ENCODE peak calls at places on chromosomes 2 and 18, in four cellular contexts. I is HepG2, W is WTC11, X is GM12878. V is an unnamed sample.
A peak's percentile ranks its signal among the peaks of the same experiment; 100 is the strongest.

GRCh38 chr2:10285578-10286198 is 17.0 kb upstream of the HPCAL1 start:
- DNase-seq in X (no peak), I (peak; percentile 77), W (no peak), V (no peak)

GRCh38 chr2:54597153-54597827 is 126.2 kb upstream of the EML6 start:
- DNase-seq in W (no peak), X (no peak), I (no peak), V (no peak)

GRCh38 chr2:202660796-202661195 is 26.0 kb downstream of the FAM117B start:
- DNase-seq in I (no peak), W (no peak), X (no peak), V (no peak)

GRCh38 chr2:12828932-12829331 is 112.2 kb downstream of the TRIB2 start:
- DNase-seq in X (no peak), W (no peak), I (no peak), V (no peak)

GRCh38 chr18:58603365-58604067 is 25.4 kb downstream of the ALPK2 start:
- DNase-seq in I (no peak), W (no peak), X (no peak), V (no peak)

GRCh38 chr2:209189893-209190292 is 234.0 kb upstream of the MAP2 start:
- DNase-seq in W (no peak), I (no peak), X (no peak), V (no peak)

GRCh38 chr2:150994041-150994440 is 267.6 kb downstream of the RBM43 start:
- DNase-seq in W (no peak), X (no peak), I (no peak), V (no peak)

GRCh38 chr2:74261204-74261864 is 62.9 kb downstream of the MTHFD2 start:
- DNase-seq in X (no peak), W (peak; percentile 76), I (peak; percentile 67), V (no peak)

GRCh38 chr2:75539955-75540716 is 20.6 kb downstream of the EVA1A start:
- DNase-seq in W (no peak), X (no peak), I (no peak), V (no peak)

GRCh38 chr2:15198051-15198450 is 363.1 kb downstream of the NBAS start:
- DNase-seq in I (no peak), W (no peak), X (no peak), V (no peak)

GRCh38 chr18:48851563-48851962 is 99.2 kb downstream of the SMAD7 start:
- DNase-seq in I (no peak), W (no peak), X (no peak), V (no peak)

GRCh38 chr2:109611467-109612095 is 2.2 kb downstream of the SEPTIN10 start:
- DNase-seq in W (no peak), X (no peak), I (peak; percentile 35), V (no peak)

GRCh38 chr2:190882831-190883582 is 2.4 kb downstream of the GLS start:
- DNase-seq in X (no peak), I (no peak), W (no peak), V (no peak)

GRCh38 chr2:86102157-86102556 is 3.5 kb downstream of the POLR1A start:
- DNase-seq in I (no peak), W (no peak), X (no peak), V (no peak)

GRCh38 chr18:74549591-74550104 is 15.3 kb downstream of the CNDP1 start:
- DNase-seq in I (no peak), W (no peak), X (no peak), V (no peak)

GRCh38 chr2:85181844-85182456 is 48.8 kb downstream of the TCF7L1 start:
- DNase-seq in I (no peak), W (no peak), X (no peak), V (no peak)

GRCh38 chr2:48512586-48512985 is 17.4 kb upstream of the STON1 start:
- DNase-seq in I (no peak), X (no peak), W (no peak), V (no peak)

GRCh38 chr2:72104821-72105588 is 42.7 kb downstream of the CYP26B1 start:
- DNase-seq in X (no peak), I (peak; percentile 15), W (peak; percentile 53), V (no peak)
- TF ChIP-seq CREM in X (no peak), I (no peak), W (no peak), V (no peak)

GRCh38 chr2:188976545-188977268 is 2.5 kb downstream of the COL3A1 start:
- DNase-seq in I (peak; percentile 10), W (no peak), X (no peak), V (no peak)

GRCh38 chr2:188975497-188976102 is 1.4 kb downstream of the COL3A1 start:
- DNase-seq in I (no peak), X (no peak), W (no peak), V (no peak)

GRCh38 chr2:188978291-188979081 is 4.3 kb downstream of the COL3A1 start:
- DNase-seq in I (peak; percentile 43), X (peak; percentile 23), W (no peak), V (no peak)

GRCh38 chr2:188979730-188980123 is 5.6 kb downstream of the COL3A1 start:
- DNase-seq in I (no peak), X (no peak), W (no peak), V (no peak)

GRCh38 chr2:188979119-188979729 is 5.1 kb downstream of the COL3A1 start:
- DNase-seq in W (no peak), I (no peak), X (no peak), V (no peak)
- TF ChIP-seq CREM in W (no peak), I (no peak), X (no peak), V (no peak)

GRCh38 chr2:68940369-68940768 is 12.3 kb downstream of the GKN2 start:
- DNase-seq in X (no peak), W (no peak), I (no peak), V (no peak)

GRCh38 chr2:68946117-68946516 is 6.6 kb downstream of the GKN2 start:
- DNase-seq in W (no peak), X (no peak), I (no peak), V (no peak)

GRCh38 chr2:68942827-68943226 is 9.9 kb downstream of the GKN2 start:
- DNase-seq in W (no peak), I (no peak), X (no peak), V (no peak)

GRCh38 chr2:68939962-68940361 is 12.7 kb downstream of the GKN2 start:
- DNase-seq in X (no peak), I (no peak), W (no peak), V (no peak)

GRCh38 chr2:68943581-68944568 is 8.8 kb downstream of the GKN2 start:
- DNase-seq in X (no peak), W (peak; percentile 70), I (peak; percentile 72), V (peak; percentile 30)
- TF ChIP-seq CREM in X (no peak), W (no peak), I (no peak), V (no peak)

DNA sequence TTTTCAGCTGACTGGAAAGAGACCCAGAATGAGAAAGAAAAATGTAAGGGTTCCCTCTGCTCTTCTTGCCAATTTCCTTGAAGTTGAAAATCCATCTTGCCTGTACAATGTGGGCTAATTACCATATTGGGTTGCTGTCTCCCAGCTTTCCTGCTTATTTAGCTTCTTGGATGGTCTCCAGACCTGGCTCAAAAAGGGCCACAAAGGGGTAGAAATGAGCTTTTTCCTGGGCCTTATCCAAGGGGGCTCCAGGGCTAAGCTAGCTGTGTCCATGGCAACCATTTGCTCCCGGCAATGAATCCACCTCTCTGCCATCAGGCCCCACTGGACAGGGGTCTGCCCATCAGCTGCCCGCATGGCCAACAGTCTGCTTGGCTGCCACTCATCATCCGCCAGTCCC is 85.0 kb downstream of the BOD1L2 start:
- DNase-seq in X (no peak), I (no peak), W (no peak), V (no peak)
- TF ChIP-seq CREM in X (no peak), I (no peak), W (no peak), V (no peak)

V was measured in K562.